ENCODE peak calls at places on chromosome 22, in five cellular contexts. U, C, Y, J and X are unnamed samples.
A peak's percentile ranks its signal among the peaks of the same experiment; 100 is the strongest.

GRCh38 chr22:20177217-20177911 is 26.5 kb upstream of the CCDC188 start:
- DNase-seq in U (no peak), J (no peak), C (no peak), Y (no peak), X (no peak)

GRCh38 chr22:33112606-33113005 is 54.4 kb upstream of the SYN3 start:
- DNase-seq in Y (no peak), U (no peak), C (no peak), J (no peak), X (no peak)

GRCh38 chr22:36362819-36363377 is 24.9 kb downstream of the MYH9 start:
- DNase-seq in C (no peak), Y (no peak), U (no peak), J (no peak), X (no peak)

GRCh38 chr22:32469799-32470212 is 4.8 kb upstream of the FBXO7 start:
- DNase-seq in J (peak; percentile 84), Y (peak; percentile 64), C (no peak), U (peak; percentile 38), X (no peak)

GRCh38 chr22:35684270-35684700 is 33.4 kb upstream of the APOL5 start:
- DNase-seq in U (peak; percentile 32), Y (peak; percentile 34), C (peak; percentile 35), J (peak; percentile 38), X (no peak)

GRCh38 chr22:35301370-35301874 is 1.7 kb downstream of the TOM1 start:
- DNase-seq in J (peak; percentile 96), U (peak; percentile 61), C (peak; percentile 18), Y (peak; percentile 83), X (no peak)

GRCh38 chr22:43273902-43274484 is 69.2 kb downstream of the SCUBE1 start:
- DNase-seq in C (no peak), Y (peak; percentile 70), U (peak; percentile 35), J (peak; percentile 46), X (peak; percentile 40)

GRCh38 chr22:38951734-38952133 is 5.7 kb upstream of the APOBEC3A start:
- DNase-seq in U (no peak), Y (no peak), J (no peak), C (no peak), X (no peak)

GRCh38 chr22:25754527-25755202 is 12.7 kb downstream of the MYO18B start:
- DNase-seq in U (peak; percentile 87), J (peak; percentile 80), C (no peak), Y (peak; percentile 80), X (no peak)

GRCh38 chr22:17098379-17098819 is 13.6 kb downstream of the IL17RA start:
- DNase-seq in J (no peak), C (no peak), U (no peak), Y (no peak), X (no peak)

GRCh38 chr22:31628969-31629723 is 32.9 kb downstream of the PISD start:
- DNase-seq in Y (no peak), C (no peak), J (no peak), U (no peak), X (no peak)

GRCh38 chr22:31872209-31872608 is 72.1 kb upstream of the YWHAH start:
- DNase-seq in C (no peak), U (no peak), J (no peak), Y (no peak), X (no peak)

GRCh38 chr22:32876516-32876915 is 75.0 kb downstream of the TIMP3 start:
- DNase-seq in C (no peak), Y (no peak), J (no peak), U (no peak), X (no peak)

GRCh38 chr22:20425821-20426615 is 11.6 kb downstream of the SCARF2 start:
- DNase-seq in J (no peak), C (no peak), U (no peak), Y (no peak), X (no peak)

GRCh38 chr22:17964153-17964552 is 60.2 kb downstream of the MICAL3 start:
- DNase-seq in J (no peak), C (no peak), U (no peak), Y (no peak), X (no peak)

GRCh38 chr22:40310771-40311120 is 35.6 kb upstream of the ADSL start:
- DNase-seq in Y (no peak), C (no peak), J (no peak), U (no peak), X (no peak)

GRCh38 chr22:19085233-19086043 is 36.8 kb downstream of the DGCR2 start:
- DNase-seq in Y (no peak), J (peak; percentile 52), U (no peak), C (no peak), X (no peak)

GRCh38 chr22:33851985-33852384 is 68.3 kb downstream of the LARGE1 start:
- DNase-seq in Y (no peak), U (no peak), C (no peak), J (no peak), X (peak; percentile 59)

GRCh38 chr22:24176630-24177029 is 4.7 kb upstream of the SUSD2 start:
- DNase-seq in C (no peak), U (no peak), Y (no peak), J (no peak), X (no peak)

GRCh38 chr22:43293661-43294392 is 49.3 kb downstream of the SCUBE1 start:
- DNase-seq in J (peak; percentile 60), C (peak; percentile 72), U (peak; percentile 61), Y (peak; percentile 58), X (peak; percentile 69)

GRCh38 chr22:46055176-46055850 is 78.4 kb upstream of the WNT7B start:
- DNase-seq in U (peak; percentile 71), C (no peak), Y (peak; percentile 48), J (no peak), X (no peak)

DNA sequence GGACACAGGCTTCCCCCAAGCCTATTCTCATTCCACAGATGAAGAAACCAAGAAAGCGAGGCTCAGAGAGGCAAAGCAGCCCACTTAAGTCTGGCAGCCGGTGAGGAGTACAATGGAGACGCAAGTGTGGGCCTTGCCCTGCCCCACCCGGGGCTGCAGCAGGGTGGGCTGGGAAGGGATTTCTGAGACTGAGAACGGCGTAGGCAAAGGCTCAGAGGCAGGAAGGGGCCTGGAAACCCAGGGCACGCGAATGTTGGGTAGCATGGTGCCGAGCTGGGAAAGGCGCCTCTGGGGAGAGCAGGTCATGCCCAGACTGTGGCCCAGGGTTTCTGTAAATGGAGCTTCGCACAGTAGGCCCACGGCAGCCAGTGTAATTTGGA is 47.5 kb upstream of the SHISAL1 start:
- DNase-seq in Y (no peak), J (no peak), U (no peak), C (no peak), X (no peak)
- H3K4me1 ChIP-seq in Y (peaks cover 10% of the 10 kb centered on the region), J (peaks cover 48% of the 10 kb centered on the region), U (peaks cover 10% of the 10 kb centered on the region), C (peaks cover 43% of the 10 kb centered on the region), X (no peaks in the 10 kb centered on the region)

DNA sequence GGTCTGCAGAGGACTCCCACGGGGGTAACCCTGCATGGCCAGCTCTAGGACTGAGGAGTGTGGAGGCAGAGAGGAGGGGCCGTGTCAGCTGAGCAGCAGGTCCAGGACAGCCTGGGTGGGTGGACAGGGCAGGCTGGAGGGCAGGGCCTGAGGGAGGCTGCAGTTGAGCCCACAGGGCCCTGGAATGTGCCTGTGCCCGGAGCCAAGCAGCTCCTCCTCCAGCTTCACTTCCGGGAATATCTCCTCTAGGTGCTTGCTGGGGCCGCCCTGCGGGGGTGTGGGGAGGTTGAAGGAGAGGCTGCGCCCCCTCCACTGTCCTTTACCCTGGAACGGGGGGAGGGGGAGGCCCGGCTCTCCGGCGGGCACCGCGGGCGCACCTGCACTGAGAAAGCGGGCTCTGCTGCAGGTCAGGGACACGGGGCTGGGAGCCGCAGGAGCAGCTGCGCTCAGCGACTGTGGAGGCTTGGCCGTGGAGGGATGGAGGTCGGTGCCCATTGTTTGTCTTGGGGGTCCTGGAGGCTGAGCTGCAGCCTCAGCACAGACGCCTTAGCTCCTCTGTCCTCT is 1293.2 kb downstream of the BRD1 start:
- DNase-seq in U (no peak), J (no peak), C (no peak), Y (no peak), X (no peak)
- TF ChIP-seq POLR2A in U (no peak), J (no peak), C (no peak), Y (no peak), X (no peak)

DNA sequence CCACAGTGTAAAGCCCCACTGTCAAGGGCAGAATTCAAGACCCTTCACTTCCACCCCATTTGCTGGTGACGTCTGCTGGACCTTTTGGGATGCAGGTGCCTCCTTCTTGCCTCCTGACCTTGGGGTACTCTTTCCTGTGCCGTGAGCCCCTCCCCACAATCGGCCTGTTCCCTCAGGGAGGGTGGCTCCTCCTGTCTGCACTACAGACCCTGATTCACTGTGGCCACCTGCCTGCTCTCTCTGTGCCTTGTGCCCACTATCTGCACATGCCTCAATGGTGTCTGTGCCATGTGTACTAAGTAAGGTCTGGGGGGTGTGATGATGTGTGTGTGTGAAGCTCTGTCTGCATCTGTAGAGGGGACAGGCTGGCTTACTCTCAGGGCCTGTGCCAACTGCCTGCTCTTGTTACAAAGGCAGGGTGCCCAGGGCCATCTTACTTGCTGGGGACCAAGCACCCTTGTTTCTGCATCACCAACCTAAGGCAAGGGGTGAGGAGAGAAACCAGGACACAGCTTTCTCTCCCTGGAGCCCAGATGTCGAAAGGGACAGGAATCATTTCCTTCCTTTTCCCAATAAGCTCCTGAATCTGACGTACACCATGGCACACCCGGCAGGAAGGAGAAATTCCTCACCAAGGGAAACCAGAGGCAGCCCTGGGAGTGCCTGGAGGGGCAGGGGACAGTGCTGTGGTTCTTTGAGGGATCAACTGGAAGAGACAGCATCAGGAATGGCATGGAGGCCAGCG is 3.7 kb downstream of the PPM1F start:
- DNase-seq in C (no peak), J (no peak), U (no peak), Y (no peak), X (no peak)
- H3K4me1 ChIP-seq in C (peaks cover 88% of the 10 kb centered on the region), J (peaks cover 17% of the 10 kb centered on the region), U (peaks cover 16% of the 10 kb centered on the region), Y (peaks cover 33% of the 10 kb centered on the region), X (no peaks in the 10 kb centered on the region)

GRCh38 chr22:42257386-42257785 is 13.1 kb downstream of the TCF20 start:
- DNase-seq in Y (no peak), J (peak; percentile 18), C (no peak), U (no peak), X (no peak)

GRCh38 chr22:42263944-42264343 is 6.5 kb downstream of the TCF20 start:
- DNase-seq in J (no peak), C (no peak), Y (no peak), U (no peak), X (no peak)

GRCh38 chr22:42262964-42263363 is 7.5 kb downstream of the TCF20 start:
- DNase-seq in U (no peak), Y (no peak), C (no peak), J (no peak), X (no peak)

GRCh38 chr22:42258126-42258525 is 12.3 kb downstream of the TCF20 start:
- DNase-seq in U (no peak), J (no peak), C (no peak), Y (no peak), X (no peak)

GRCh38 chr22:42261266-42261665 is 9.2 kb downstream of the TCF20 start:
- DNase-seq in J (peak; percentile 72), C (no peak), U (no peak), Y (no peak), X (no peak)
- TF ChIP-seq POLR2A in J (no peak), C (no peak), U (no peak), Y (no peak), X (no peak)